ENCODE peak calls at places on chromosomes 7 and 10, in six cellular contexts. One of them, this sample, is unnamed. For H3K4me1 and H3K36me3, the result is how much of the 10 kb centered on the place peaks cover.

GRCh38 chr10:51074238-51075028 is at the start of gene PRKG1:
- DNase-seq in body of pancreas: peak
- DNase-seq in uterus: peak
- DNase-seq in hepatocyte: peak
- DNase-seq in adrenal gland: peak
- DNase-seq in BE2C: peak
- DNase-seq in this sample: peak

GRCh38 chr7:17523813-17524741 is 225.6 kb downstream of the AHR start:
- DNase-seq in BE2C: no peak
- DNase-seq in adrenal gland: peak
- DNase-seq in body of pancreas: peak
- DNase-seq in hepatocyte: peak
- DNase-seq in uterus: no peak
- DNase-seq in this sample: no peak

GRCh38 chr7:98221611-98222532 is 10.6 kb downstream of the BHLHA15 start:
- DNase-seq in adrenal gland: no peak
- DNase-seq in hepatocyte: peak
- DNase-seq in body of pancreas: no peak
- DNase-seq in uterus: no peak
- DNase-seq in BE2C: no peak
- DNase-seq in this sample: no peak

GRCh38 chr7:133705596-133705995 is 421.5 kb upstream of the LRGUK start:
- DNase-seq in adrenal gland: no peak
- DNase-seq in body of pancreas: no peak
- DNase-seq in uterus: no peak
- DNase-seq in BE2C: no peak
- DNase-seq in hepatocyte: no peak
- DNase-seq in this sample: no peak

GRCh38 chr10:113961261-113961938 is 82.3 kb upstream of the ADRB1 start:
- DNase-seq in uterus: no peak
- DNase-seq in body of pancreas: no peak
- DNase-seq in adrenal gland: no peak
- DNase-seq in BE2C: no peak
- DNase-seq in hepatocyte: peak
- DNase-seq in this sample: peak

GRCh38 chr10:124534231-124534798 is 72.7 kb downstream of the LHPP start:
- DNase-seq in BE2C: no peak
- DNase-seq in adrenal gland: peak
- DNase-seq in uterus: no peak
- DNase-seq in hepatocyte: no peak
- DNase-seq in body of pancreas: peak
- DNase-seq in this sample: no peak

GRCh38 chr10:4775808-4776207 is 50.2 kb upstream of the AKR1E2 start:
- DNase-seq in BE2C: no peak
- DNase-seq in hepatocyte: no peak
- DNase-seq in adrenal gland: no peak
- DNase-seq in uterus: no peak
- DNase-seq in body of pancreas: no peak
- DNase-seq in this sample: no peak

GRCh38 chr10:71846816-71847215 is 4.2 kb downstream of the PSAP start:
- DNase-seq in BE2C: no peak
- DNase-seq in adrenal gland: no peak
- DNase-seq in hepatocyte: no peak
- DNase-seq in uterus: no peak
- DNase-seq in body of pancreas: peak
- DNase-seq in this sample: no peak

GRCh38 chr7:70322786-70323185 is 724.5 kb downstream of the AUTS2 start:
- DNase-seq in hepatocyte: no peak
- DNase-seq in uterus: no peak
- DNase-seq in BE2C: no peak
- DNase-seq in body of pancreas: no peak
- DNase-seq in adrenal gland: no peak
- DNase-seq in this sample: no peak

GRCh38 chr10:10869592-10869991 is 148.1 kb upstream of the CELF2 start:
- DNase-seq in hepatocyte: no peak
- DNase-seq in uterus: no peak
- DNase-seq in body of pancreas: no peak
- DNase-seq in adrenal gland: no peak
- DNase-seq in BE2C: no peak
- DNase-seq in this sample: peak

GRCh38 chr7:40873248-40873647 is 738.4 kb downstream of the SUGCT start:
- DNase-seq in uterus: no peak
- DNase-seq in adrenal gland: no peak
- DNase-seq in hepatocyte: no peak
- DNase-seq in body of pancreas: no peak
- DNase-seq in BE2C: no peak
- DNase-seq in this sample: no peak

GRCh38 chr7:50358306-50358705 is 53.8 kb downstream of the IKZF1 start:
- DNase-seq in BE2C: no peak
- DNase-seq in body of pancreas: no peak
- DNase-seq in hepatocyte: no peak
- DNase-seq in uterus: no peak
- DNase-seq in adrenal gland: no peak
- DNase-seq in this sample: no peak

GRCh38 chr10:17562572-17562971 is 54.6 kb downstream of the HACD1 start:
- DNase-seq in BE2C: no peak
- DNase-seq in hepatocyte: no peak
- DNase-seq in uterus: no peak
- DNase-seq in body of pancreas: no peak
- DNase-seq in adrenal gland: no peak
- DNase-seq in this sample: peak

GRCh38 chr10:52318136-52318810 is 4.2 kb downstream of the DKK1 start:
- DNase-seq in adrenal gland: no peak
- DNase-seq in uterus: no peak
- DNase-seq in hepatocyte: no peak
- DNase-seq in BE2C: no peak
- DNase-seq in body of pancreas: no peak
- DNase-seq in this sample: no peak

GRCh38 chr7:96833701-96834453 is 124.2 kb upstream of the SEM1 start:
- DNase-seq in uterus: no peak
- DNase-seq in BE2C: no peak
- DNase-seq in adrenal gland: no peak
- DNase-seq in body of pancreas: no peak
- DNase-seq in hepatocyte: no peak
- DNase-seq in this sample: no peak

GRCh38 chr10:10911471-10911921 is 106.2 kb upstream of the CELF2 start:
- DNase-seq in hepatocyte: peak
- DNase-seq in BE2C: no peak
- DNase-seq in adrenal gland: peak
- DNase-seq in body of pancreas: peak
- DNase-seq in uterus: peak
- DNase-seq in this sample: peak

GRCh38 chr7:377069-378040 is 87.4 kb downstream of the FOXL3 start:
- DNase-seq in uterus: peak
- DNase-seq in body of pancreas: no peak
- DNase-seq in hepatocyte: no peak
- DNase-seq in BE2C: no peak
- DNase-seq in adrenal gland: no peak
- DNase-seq in this sample: no peak

GRCh38 chr7:19404912-19405329 is 259.7 kb upstream of the FERD3L start:
- DNase-seq in uterus: no peak
- DNase-seq in BE2C: no peak
- DNase-seq in body of pancreas: no peak
- DNase-seq in hepatocyte: peak
- DNase-seq in adrenal gland: peak
- DNase-seq in this sample: peak

GRCh38 chr10:89032141-89032814 is 41.7 kb downstream of the FAS start:
- DNase-seq in adrenal gland: no peak
- DNase-seq in body of pancreas: peak
- DNase-seq in uterus: no peak
- DNase-seq in BE2C: no peak
- DNase-seq in hepatocyte: no peak
- DNase-seq in this sample: no peak

GRCh38 chr10:58189269-58189668 is 78.4 kb downstream of the IPMK start:
- DNase-seq in BE2C: no peak
- DNase-seq in hepatocyte: peak
- DNase-seq in uterus: no peak
- DNase-seq in body of pancreas: no peak
- DNase-seq in adrenal gland: no peak
- DNase-seq in this sample: peak

GRCh38 chr10:9305018-9305655 is 1250.6 kb downstream of the GATA3 start:
- DNase-seq in BE2C: no peak
- DNase-seq in body of pancreas: no peak
- DNase-seq in uterus: no peak
- DNase-seq in adrenal gland: no peak
- DNase-seq in hepatocyte: peak
- DNase-seq in this sample: no peak

GRCh38 chr7:45812946-45813345 is 59.9 kb downstream of the CCDC201 start:
- DNase-seq in body of pancreas: no peak
- DNase-seq in uterus: no peak
- DNase-seq in adrenal gland: no peak
- DNase-seq in hepatocyte: no peak
- DNase-seq in BE2C: no peak
- DNase-seq in this sample: no peak

GRCh38 chr7:26633557-26633956 is 230.8 kb downstream of the SKAP2 start:
- DNase-seq in hepatocyte: no peak
- DNase-seq in BE2C: no peak
- DNase-seq in uterus: no peak
- DNase-seq in adrenal gland: no peak
- DNase-seq in body of pancreas: no peak
- DNase-seq in this sample: no peak

GRCh38 chr10:38054361-38054797 is 39.8 kb upstream of the ZNF37A start:
- DNase-seq in adrenal gland: no peak
- DNase-seq in BE2C: no peak
- DNase-seq in hepatocyte: peak
- DNase-seq in uterus: no peak
- DNase-seq in body of pancreas: no peak
- DNase-seq in this sample: no peak

GRCh38 chr7:148191391-148192076 is 399.0 kb upstream of the C7orf33 start:
- DNase-seq in uterus: no peak
- DNase-seq in body of pancreas: peak
- DNase-seq in BE2C: no peak
- DNase-seq in hepatocyte: no peak
- DNase-seq in adrenal gland: no peak
- DNase-seq in this sample: no peak

GRCh38 chr7:15780271-15780670 is 93.8 kb upstream of the MEOX2 start:
- DNase-seq in BE2C: no peak
- DNase-seq in adrenal gland: no peak
- DNase-seq in body of pancreas: no peak
- DNase-seq in hepatocyte: no peak
- DNase-seq in uterus: no peak
- DNase-seq in this sample: peak

GRCh38 chr7:128098629-128099028 is 67.4 kb upstream of the LRRC4 start:
- DNase-seq in uterus: no peak
- DNase-seq in adrenal gland: no peak
- DNase-seq in hepatocyte: no peak
- DNase-seq in body of pancreas: no peak
- DNase-seq in BE2C: no peak
- DNase-seq in this sample: no peak

GRCh38 chr7:10974717-10975032 is 1.0 kb downstream of the PHF14 start:
- DNase-seq in uterus: no peak
- DNase-seq in BE2C: no peak
- DNase-seq in adrenal gland: no peak
- DNase-seq in body of pancreas: no peak
- DNase-seq in hepatocyte: no peak
- DNase-seq in this sample: no peak

GRCh38 chr10:35420827-35421552 is 84.7 kb downstream of the CCNY start:
- DNase-seq in BE2C: no peak
- DNase-seq in body of pancreas: no peak
- DNase-seq in adrenal gland: no peak
- DNase-seq in hepatocyte: no peak
- DNase-seq in uterus: no peak
- DNase-seq in this sample: no peak
- H3K4me1 ChIP-seq in BE2C: under half
- H3K4me1 ChIP-seq in body of pancreas: under half
- H3K4me1 ChIP-seq in adrenal gland: half or more
- H3K4me1 ChIP-seq in hepatocyte: under half
- H3K4me1 ChIP-seq in uterus: under half
- H3K4me1 ChIP-seq in this sample: under half

DNA sequence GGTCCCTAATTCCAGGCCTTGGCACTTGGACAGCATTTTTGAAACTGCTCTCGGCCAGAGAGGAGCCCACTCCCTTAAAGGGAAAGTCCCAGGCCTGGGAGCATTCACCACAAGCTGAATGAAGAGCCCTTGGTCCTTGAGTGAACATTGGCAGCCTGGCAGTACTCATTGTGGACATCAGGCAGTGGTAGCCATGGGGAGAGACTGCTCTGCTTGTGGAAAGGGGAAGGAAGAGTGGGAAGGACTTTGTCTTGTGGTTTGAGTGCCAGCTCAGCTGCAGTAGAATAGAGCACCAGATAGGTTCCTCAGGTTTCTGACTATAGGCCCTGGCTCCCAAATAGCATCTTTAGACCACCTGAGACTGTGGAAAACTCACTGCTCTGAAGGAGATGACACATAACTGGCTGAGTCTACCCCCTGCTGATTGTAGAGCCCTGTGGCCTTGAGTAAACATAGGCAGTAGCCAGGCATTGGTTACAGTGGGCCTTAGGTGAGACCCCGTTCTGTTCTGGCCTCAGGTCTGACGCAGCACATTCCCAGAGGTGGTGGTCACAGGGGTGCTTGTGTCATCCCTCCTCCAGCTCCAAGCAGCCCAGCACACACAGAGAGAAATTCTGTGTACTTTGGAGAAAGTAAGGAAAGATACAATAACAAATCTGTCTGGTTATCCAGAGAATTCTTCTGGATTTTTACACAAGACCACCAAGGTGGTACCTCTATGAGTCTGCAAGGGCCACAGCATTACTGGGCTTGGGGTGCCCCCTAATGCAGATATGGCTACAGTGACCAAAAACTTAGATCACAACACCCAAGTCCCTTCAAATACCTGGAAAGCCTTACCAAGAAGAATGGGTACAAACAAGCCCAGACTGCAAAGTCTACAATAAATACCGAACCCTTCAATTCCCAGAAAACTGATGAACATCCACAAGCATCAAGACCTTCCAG is 153.8 kb downstream of the GNAI1 start:
- DNase-seq in adrenal gland: no peak
- DNase-seq in hepatocyte: no peak
- DNase-seq in uterus: no peak
- DNase-seq in body of pancreas: no peak
- DNase-seq in BE2C: no peak
- DNase-seq in this sample: peak
- H3K4me3 ChIP-seq in adrenal gland: no peak
- H3K4me3 ChIP-seq in hepatocyte: no peak
- H3K4me3 ChIP-seq in uterus: no peak
- H3K4me3 ChIP-seq in body of pancreas: no peak
- H3K4me3 ChIP-seq in BE2C: no peak
- H3K4me3 ChIP-seq in this sample: no peak

DNA sequence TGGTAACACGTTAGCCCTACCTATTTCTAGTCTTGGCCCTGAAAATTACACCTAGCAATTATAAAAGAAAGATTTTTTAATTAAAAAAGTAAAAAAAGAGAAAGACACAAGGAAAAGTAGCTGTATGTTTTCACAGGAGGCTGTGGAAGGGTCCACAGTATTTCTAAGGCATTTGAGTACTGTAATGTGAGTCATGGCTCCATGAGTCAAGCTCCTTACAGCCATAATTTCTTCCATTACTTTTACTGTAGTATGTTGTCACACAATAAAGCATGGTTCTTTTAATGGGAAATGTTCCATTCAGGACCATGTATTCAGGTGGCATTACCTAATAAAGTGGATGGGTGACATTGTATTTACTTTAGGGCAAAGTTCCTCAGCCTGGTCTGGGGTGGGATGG is 113.4 kb downstream of the GPR37 start:
- DNase-seq in uterus: no peak
- DNase-seq in adrenal gland: no peak
- DNase-seq in body of pancreas: no peak
- DNase-seq in hepatocyte: no peak
- DNase-seq in BE2C: no peak
- DNase-seq in this sample: no peak
- H3K36me3 ChIP-seq in uterus: under half
- H3K36me3 ChIP-seq in adrenal gland: under half
- H3K36me3 ChIP-seq in body of pancreas: under half
- H3K36me3 ChIP-seq in hepatocyte: under half
- H3K36me3 ChIP-seq in BE2C: under half
- H3K36me3 ChIP-seq in this sample: under half

GRCh38 chr10:128483216-128483615 is 357.0 kb upstream of the MKI67 start:
- DNase-seq in uterus: no peak
- DNase-seq in hepatocyte: no peak
- DNase-seq in adrenal gland: no peak
- DNase-seq in body of pancreas: no peak
- DNase-seq in BE2C: no peak
- DNase-seq in this sample: no peak
- H3K4me1 ChIP-seq in uterus: under half
- H3K4me1 ChIP-seq in hepatocyte: under half
- H3K4me1 ChIP-seq in adrenal gland: under half
- H3K4me1 ChIP-seq in body of pancreas: under half
- H3K4me1 ChIP-seq in BE2C: under half
- H3K4me1 ChIP-seq in this sample: under half

This sample was measured in SJCRH30.